ENCODE peak calls at places on chromosomes 4 and X, in eight cellular contexts. H is iPS DF 6.9, M is heart left ventricle, C is OCI-LY7, E is adrenal gland, G is cardiac muscle cell, U is suprapubic skin, Q is lung. P is an unnamed sample.

GRCh38 chrX:126237524-126237923 is 71.4 kb upstream of the DCAF12L2 start:
- DNase-seq in H (no peak), M (no peak), C (no peak), E (no peak), G (no peak), U (no peak), Q (no peak), P (no peak)

GRCh38 chrX:39398215-39398972 is 597.1 kb downstream of the MID1IP1 start:
- DNase-seq in H (no peak), M (no peak), C (no peak), E (no peak), G (no peak), U (no peak), Q (no peak), P (peak)

GRCh38 chr4:153364061-153364460 is 19.6 kb downstream of the MND1 start:
- DNase-seq in H (no peak), M (no peak), C (no peak), E (no peak), G (no peak), U (no peak), Q (no peak), P (no peak)

GRCh38 chrX:1883772-1884171 is 268.9 kb downstream of the ASMT start:
- DNase-seq in H (no peak), M (no peak), C (no peak), E (no peak), G (no peak), U (no peak), Q (no peak), P (no peak)

GRCh38 chr4:169136330-169136729 is 126.3 kb upstream of the CBR4 start:
- DNase-seq in H (no peak), M (no peak), C (no peak), E (no peak), G (no peak), U (no peak), Q (no peak), P (no peak)

GRCh38 chr4:150722908-150723362 is 141.0 kb downstream of the MAB21L2 start:
- DNase-seq in H (no peak), M (peak), C (no peak), E (peak), G (peak), U (peak), Q (peak), P (peak)

GRCh38 chr4:45951153-45951552 is 172.7 kb downstream of the GABRG1 start:
- DNase-seq in H (no peak), M (no peak), C (no peak), E (no peak), G (no peak), U (no peak), Q (no peak), P (no peak)

GRCh38 chr4:142435599-142436235 is 410.4 kb downstream of the INPP4B start:
- DNase-seq in H (peak), M (peak), C (no peak), E (no peak), G (peak), U (no peak), Q (no peak), P (no peak)

GRCh38 chr4:81195475-81195874 is 19.5 kb downstream of the PRKG2 start:
- DNase-seq in H (no peak), M (no peak), C (no peak), E (no peak), G (no peak), U (no peak), Q (no peak), P (no peak)

GRCh38 chrX:150486011-150486410 is 82.4 kb upstream of the MTM1 start:
- DNase-seq in H (no peak), M (peak), C (peak), E (peak), G (peak), U (no peak), Q (no peak), P (no peak)

GRCh38 chrX:14864626-14865025 is 8.2 kb downstream of the FANCB start:
- DNase-seq in H (no peak), M (no peak), C (no peak), E (no peak), G (no peak), U (no peak), Q (no peak), P (no peak)

GRCh38 chr4:3484057-3484973 is 21.2 kb downstream of the DOK7 start:
- DNase-seq in H (no peak), M (peak), C (no peak), E (no peak), G (no peak), U (no peak), Q (no peak), P (no peak)

GRCh38 chr4:107737470-107737869 is 17.4 kb upstream of the PAPSS1 start:
- DNase-seq in H (no peak), M (no peak), C (no peak), E (no peak), G (no peak), U (no peak), Q (no peak), P (no peak)

GRCh38 chrX:131907488-131908314 is 115.4 kb upstream of the STK26 start:
- DNase-seq in H (no peak), M (no peak), C (no peak), E (no peak), G (no peak), U (no peak), Q (no peak), P (no peak)

GRCh38 chrX:150507251-150507856 is 61.1 kb upstream of the MTM1 start:
- DNase-seq in H (no peak), M (no peak), C (no peak), E (peak), G (no peak), U (no peak), Q (no peak), P (no peak)

GRCh38 chr4:144734522-144734921 is 88.6 kb downstream of the HHIP start:
- DNase-seq in H (no peak), M (no peak), C (no peak), E (no peak), G (peak), U (no peak), Q (no peak), P (no peak)

GRCh38 chr4:78937837-78938236 is 1.4 kb downstream of the PAQR3 start:
- DNase-seq in H (no peak), M (no peak), C (no peak), E (no peak), G (no peak), U (no peak), Q (no peak), P (no peak)

GRCh38 chr4:151420408-151420807 is 11.4 kb downstream of the FHIP1A start:
- DNase-seq in H (no peak), M (no peak), C (no peak), E (no peak), G (no peak), U (no peak), Q (no peak), P (no peak)

GRCh38 chr4:17613761-17614415 is 553 bp upstream of the MED28 start:
- DNase-seq in H (no peak), M (peak), C (peak), E (no peak), G (peak), U (no peak), Q (peak), P (no peak)

GRCh38 chr4:26287748-26288147 is 33.1 kb upstream of the RBPJ start:
- DNase-seq in H (no peak), M (no peak), C (no peak), E (no peak), G (no peak), U (no peak), Q (no peak), P (no peak)

GRCh38 chr4:26288308-26288982 is 32.4 kb upstream of the RBPJ start:
- DNase-seq in H (no peak), M (peak), C (no peak), E (peak), G (no peak), U (no peak), Q (no peak), P (no peak)

GRCh38 chr4:26281876-26282275 is 38.9 kb upstream of the RBPJ start:
- DNase-seq in H (no peak), M (no peak), C (no peak), E (no peak), G (no peak), U (no peak), Q (no peak), P (no peak)

GRCh38 chr4:26285272-26285671 is 35.5 kb upstream of the RBPJ start:
- DNase-seq in H (no peak), M (no peak), C (no peak), E (no peak), G (no peak), U (no peak), Q (no peak), P (no peak)

GRCh38 chr4:26284536-26284935 is 36.3 kb upstream of the RBPJ start:
- DNase-seq in H (no peak), M (no peak), C (no peak), E (no peak), G (no peak), U (no peak), Q (no peak), P (no peak)
- H3K27ac ChIP-seq in H (no peak), M (no peak), C (no peak), E (no peak), G (no peak), U (no peak), Q (no peak), P (no peak)

GRCh38 chr4:82786004-82786400 is 12.6 kb downstream of the SCD5 start:
- DNase-seq in H (no peak), M (no peak), C (no peak), E (no peak), G (no peak), U (no peak), Q (no peak), P (no peak)

GRCh38 chr4:82784615-82785247 is 13.9 kb downstream of the SCD5 start:
- DNase-seq in H (no peak), M (no peak), C (no peak), E (no peak), G (no peak), U (no peak), Q (no peak), P (no peak)

GRCh38 chr4:82787342-82787741 is 11.3 kb downstream of the SCD5 start:
- DNase-seq in H (no peak), M (no peak), C (no peak), E (peak), G (no peak), U (no peak), Q (no peak), P (no peak)

GRCh38 chr4:82786794-82787193 is 11.8 kb downstream of the SCD5 start:
- DNase-seq in H (no peak), M (no peak), C (no peak), E (no peak), G (no peak), U (no peak), Q (no peak), P (no peak)

GRCh38 chr4:82785248-82786003 is 13.2 kb downstream of the SCD5 start:
- DNase-seq in H (no peak), M (no peak), C (no peak), E (no peak), G (no peak), U (no peak), Q (no peak), P (no peak)
- H3K4me3 ChIP-seq in H (no peak), M (no peak), C (no peak), E (peak), G (no peak), U (no peak), Q (no peak), P (no peak)

DNA sequence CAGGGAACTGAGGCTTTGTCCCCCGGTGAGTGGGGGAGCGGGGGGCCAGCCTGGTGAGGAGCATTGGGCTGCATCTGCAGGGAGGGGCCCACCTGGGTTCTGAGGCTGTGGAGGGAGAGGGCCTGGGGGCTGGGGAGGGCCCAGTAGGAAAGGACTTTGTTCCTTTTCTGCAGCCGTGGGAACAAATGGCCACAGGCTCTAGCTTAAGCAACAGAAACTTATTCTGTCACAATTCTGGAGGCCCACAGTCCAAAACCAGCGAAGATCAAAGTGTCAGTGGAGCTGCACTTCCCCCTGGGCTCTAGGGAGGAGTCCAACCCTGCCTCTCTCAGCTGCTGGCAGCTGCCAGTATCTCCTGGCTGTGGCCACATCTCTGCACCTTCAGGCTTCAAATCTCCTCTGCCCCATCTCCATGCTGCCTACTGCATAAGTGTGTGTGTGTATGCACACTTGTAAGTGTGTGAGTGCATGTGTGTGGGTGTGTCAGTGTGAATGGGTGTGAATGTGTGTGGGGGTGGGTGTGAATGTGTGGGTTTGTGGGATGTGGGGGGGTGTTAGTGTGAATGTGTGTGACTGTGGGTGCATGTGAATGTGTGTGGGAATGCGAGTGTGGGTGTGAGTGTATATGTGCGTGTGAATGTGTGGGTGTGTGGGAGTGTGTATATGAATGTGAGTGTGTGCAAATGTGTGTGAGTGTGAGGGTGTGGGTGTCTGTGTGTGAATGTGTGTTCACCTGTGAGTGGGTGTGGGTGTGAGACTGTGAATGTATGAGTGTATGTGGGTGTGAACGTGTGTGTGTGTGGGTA is 204.5 kb upstream of the PSAPL1 start:
- DNase-seq in H (no peak), M (no peak), C (no peak), E (peak), G (no peak), U (no peak), Q (no peak), P (no peak)
- H3K27ac ChIP-seq in H (no peak), M (no peak), C (no peak), E (no peak), G (no peak), U (no peak), Q (no peak), P (no peak)

DNA sequence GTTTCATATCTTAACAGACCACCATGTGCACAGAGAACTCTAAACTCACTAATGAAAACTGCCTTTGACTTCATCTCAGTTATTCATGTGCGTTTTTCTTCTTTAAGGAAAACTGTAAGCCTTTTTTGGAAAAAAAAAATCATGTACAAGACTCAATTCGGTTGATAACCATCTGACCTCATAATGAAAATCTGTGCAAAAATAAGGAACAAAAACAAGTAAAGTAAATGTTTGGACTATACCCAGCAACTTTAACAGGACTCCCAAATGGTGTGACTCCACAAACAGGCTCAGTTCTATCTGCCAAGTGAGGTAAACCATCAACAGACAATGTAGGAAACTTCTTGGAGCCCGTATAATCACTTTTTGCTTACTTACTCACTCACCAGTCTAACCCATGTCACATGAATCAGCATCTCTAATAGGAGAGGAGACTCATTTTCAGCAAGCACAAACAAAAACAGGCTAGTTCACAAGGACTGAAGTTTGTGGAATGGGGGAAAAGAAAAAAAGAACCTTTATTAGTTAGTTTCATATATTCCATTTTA is 9.3 kb downstream of the APOO start:
- DNase-seq in H (no peak), M (no peak), C (no peak), E (no peak), G (no peak), U (no peak), Q (no peak), P (no peak)
- H3K4me3 ChIP-seq in H (no peak), M (no peak), C (no peak), E (no peak), G (no peak), U (no peak), Q (no peak), P (no peak)

DNA sequence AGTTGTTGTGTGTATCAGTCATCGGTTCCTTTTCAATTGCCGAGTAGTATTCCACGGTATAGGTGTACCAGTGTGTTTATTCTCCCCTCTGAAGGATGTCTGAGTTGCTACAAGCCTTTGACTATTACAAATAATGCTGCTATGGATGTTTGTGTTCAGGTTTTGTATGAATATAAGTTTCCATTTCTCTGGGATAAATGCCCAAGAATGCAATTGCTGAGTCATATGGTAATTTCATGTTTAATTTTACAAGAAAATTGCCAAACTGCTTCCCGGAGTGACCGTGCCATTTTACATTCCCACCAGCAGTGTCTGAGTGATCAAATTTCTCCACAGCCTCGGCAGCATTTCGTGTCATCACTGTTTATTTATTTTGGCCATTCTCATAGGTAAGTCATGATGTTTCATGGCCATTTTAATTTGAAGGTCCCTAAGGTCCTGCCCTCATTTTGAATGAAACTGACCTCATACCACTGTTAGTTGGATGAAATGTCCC is 73.9 kb downstream of the IRF2 start:
- DNase-seq in H (no peak), M (no peak), C (no peak), E (peak), G (no peak), U (no peak), Q (no peak), P (no peak)
- H3K27ac ChIP-seq in H (no peak), M (peak), C (no peak), E (peak), G (no peak), U (no peak), Q (no peak), P (peak)